ENCODE peak calls at places on chromosomes 3 and 15, in four cellular contexts. N is K562, C is H1, Q is GM12878. W is an unnamed sample.

GRCh38 chr3:72161870-72162617 is 377.1 kb upstream of the PROK2 start:
- DNase-seq in C (no peak), N (no peak), Q (no peak), W (no peak)

GRCh38 chr3:55724851-55725250 is 237.7 kb upstream of the WNT5A start:
- DNase-seq in N (no peak), C (no peak), Q (peak), W (no peak)

GRCh38 chr3:113637756-113638155 is 58.7 kb downstream of the USF3 start:
- DNase-seq in C (no peak), N (no peak), Q (no peak), W (no peak)

GRCh38 chr15:33311312-33311971 is 675 bp downstream of the RYR3 start:
- DNase-seq in N (no peak), C (peak), Q (no peak), W (no peak)

GRCh38 chr3:129197341-129197740 is 13.6 kb upstream of the CNBP start:
- DNase-seq in C (no peak), Q (no peak), N (no peak), W (no peak)

GRCh38 chr15:83446904-83447708 is at the start of gene SH3GL3:
- DNase-seq in N (peak), C (peak), Q (no peak), W (no peak)

GRCh38 chr3:139252719-139253118 is 91.1 kb upstream of the MRPS22 start:
- DNase-seq in N (no peak), Q (no peak), C (peak), W (no peak)

GRCh38 chr3:65039754-65040210 is 352.0 kb upstream of the ADAMTS9 start:
- DNase-seq in Q (no peak), C (no peak), N (peak), W (peak)

GRCh38 chr3:187473778-187474406 is 105.7 kb downstream of the RTP4 start:
- DNase-seq in N (no peak), C (no peak), Q (no peak), W (no peak)

GRCh38 chr3:160885791-160886286 is 129.8 kb downstream of the PPM1L start:
- DNase-seq in Q (peak), C (no peak), N (peak), W (peak)

GRCh38 chr15:69478259-69478687 is 25.7 kb downstream of the RPLP1 start:
- DNase-seq in C (peak), N (peak), Q (no peak), W (peak)

GRCh38 chr15:58247803-58248503 is 109.8 kb downstream of the AQP9 start:
- DNase-seq in C (no peak), N (no peak), Q (no peak), W (no peak)

GRCh38 chr3:170753421-170754344 is 116.3 kb downstream of the RPL22L1 start:
- DNase-seq in C (no peak), Q (no peak), N (no peak), W (no peak)
- TF ChIP-seq JUND in C (no peak), Q (no peak), N (no peak), W (no peak)

GRCh38 chr15:97648728-97649127 is 311.8 kb upstream of the ARRDC4 start:
- DNase-seq in Q (no peak), C (no peak), N (no peak), W (no peak)

GRCh38 chr15:97652700-97653167 is 307.8 kb upstream of the ARRDC4 start:
- DNase-seq in Q (no peak), C (peak), N (no peak), W (no peak)

GRCh38 chr15:97652041-97652440 is 308.5 kb upstream of the ARRDC4 start:
- DNase-seq in C (no peak), Q (no peak), N (no peak), W (no peak)

GRCh38 chr15:97653896-97654295 is 306.6 kb upstream of the ARRDC4 start:
- DNase-seq in N (no peak), Q (no peak), C (no peak), W (no peak)

GRCh38 chr15:97654677-97655076 is 305.8 kb upstream of the ARRDC4 start:
- DNase-seq in N (no peak), C (no peak), Q (no peak), W (no peak)
- TF ChIP-seq KDM1A in N (no peak), C (no peak), Q (no peak), W (no peak)

DNA sequence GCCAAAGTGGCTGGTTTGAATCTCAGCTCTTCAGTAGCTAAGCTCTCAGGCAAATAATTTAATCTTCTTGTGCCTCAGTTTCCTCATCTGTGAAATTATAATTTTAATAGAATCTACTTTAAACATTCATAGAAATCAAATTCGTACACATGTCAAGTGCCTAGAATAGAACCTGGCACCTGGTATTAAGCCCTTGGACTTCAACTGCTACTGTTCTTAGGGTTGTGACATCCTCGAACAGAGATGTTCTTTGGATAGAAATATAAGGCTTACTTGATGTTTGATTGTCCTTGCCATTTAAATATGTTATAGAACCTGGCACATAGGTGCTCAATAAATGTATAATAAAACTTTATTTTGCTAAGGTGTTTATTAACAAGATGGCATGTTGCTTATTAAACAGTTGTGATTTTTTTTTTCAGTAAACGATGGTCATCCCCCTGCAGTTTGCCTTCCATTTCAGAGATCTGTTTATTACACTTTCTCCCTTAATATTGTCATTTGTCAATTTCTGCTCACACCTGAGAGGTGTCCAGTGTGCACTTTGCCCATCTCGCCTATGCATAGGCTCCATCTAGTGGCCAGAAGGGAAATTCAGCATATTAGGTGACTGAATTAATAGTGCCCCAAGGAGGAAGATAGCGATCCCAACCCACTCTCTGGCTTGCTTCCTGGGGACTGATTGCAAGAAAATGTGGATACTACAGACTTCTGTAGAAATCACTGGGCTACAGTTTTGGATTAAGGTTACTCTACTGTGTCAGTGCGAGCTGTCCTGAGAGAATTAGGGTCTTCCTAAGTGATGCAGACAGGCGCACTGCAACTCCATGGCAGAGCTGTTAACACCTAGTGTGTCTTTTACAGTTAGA is 10.7 kb downstream of the IGF1R start:
- DNase-seq in N (peak), C (peak), Q (peak), W (peak)
- TF ChIP-seq JUND in N (no peak), C (no peak), Q (no peak), W (no peak)

DNA sequence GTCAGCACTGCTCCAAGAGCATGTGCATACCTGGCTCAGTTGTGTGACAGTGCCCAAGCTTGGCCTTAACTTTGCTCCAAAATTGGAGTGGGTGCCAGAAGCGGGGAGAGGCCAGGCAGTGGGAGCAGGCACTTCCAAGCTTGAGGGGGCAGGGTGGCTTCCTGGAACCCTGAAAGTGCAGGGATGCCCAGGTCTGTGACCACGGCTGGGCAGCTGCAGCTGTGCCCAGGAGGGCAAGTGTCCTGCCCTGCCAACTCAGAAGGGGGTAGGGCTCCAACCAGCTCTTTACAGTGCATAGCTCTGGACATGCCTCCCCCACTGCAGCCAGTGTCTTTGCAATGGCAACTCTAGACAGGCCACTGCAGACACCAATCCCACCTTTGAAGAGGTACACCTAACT is 478.6 kb downstream of the OTOL1 start:
- DNase-seq in C (no peak), Q (no peak), N (no peak), W (no peak)
- TF ChIP-seq KDM1A in C (no peak), Q (no peak), N (no peak), W (no peak)

GRCh38 chr15:47337106-47337505 is 380.2 kb upstream of the SEMA6D start:
- DNase-seq in Q (no peak), C (no peak), N (no peak), W (no peak)

GRCh38 chr15:47338771-47339170 is 378.5 kb upstream of the SEMA6D start:
- DNase-seq in C (no peak), N (no peak), Q (no peak), W (no peak)

GRCh38 chr15:47337836-47338235 is 379.5 kb upstream of the SEMA6D start:
- DNase-seq in C (no peak), N (no peak), Q (no peak), W (no peak)

GRCh38 chr15:47339800-47340575 is 377.3 kb upstream of the SEMA6D start:
- DNase-seq in Q (no peak), N (no peak), C (no peak), W (no peak)

DNA sequence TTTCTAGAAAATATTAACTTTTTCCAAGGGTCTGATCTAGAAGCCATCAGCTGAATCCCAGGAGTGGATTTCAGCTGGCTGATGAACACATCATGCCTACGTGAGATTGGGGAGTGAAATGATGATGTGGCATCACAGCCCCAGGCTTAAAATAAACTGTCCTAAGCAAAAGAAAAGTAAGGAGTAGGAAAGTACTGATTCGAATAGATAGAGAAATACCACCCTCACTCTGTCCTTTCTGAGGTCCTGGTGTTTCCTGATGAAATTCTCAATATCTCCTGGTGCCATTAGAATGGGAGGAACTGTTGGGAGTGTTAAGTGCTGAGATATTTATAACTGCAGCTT is 376.8 kb upstream of the SEMA6D start:
- DNase-seq in N (no peak), C (no peak), Q (no peak), W (no peak)
- TF ChIP-seq JUND in N (no peak), C (no peak), Q (no peak), W (no peak)

GRCh38 chr15:38818156-38818745 is 253.6 kb upstream of the RASGRP1 start:
- DNase-seq in Q (no peak), C (no peak), N (no peak), W (no peak)
- TF ChIP-seq KDM1A in Q (no peak), C (no peak), N (no peak), W (no peak)

GRCh38 chr15:39358441-39359041 is 222.3 kb upstream of the THBS1 start:
- DNase-seq in N (peak), C (no peak), Q (no peak), W (peak)
- TF ChIP-seq JUND in N (peak), C (no peak), Q (no peak), W (no peak)

GRCh38 chr15:48671381-48672022 is 26.0 kb upstream of the FBN1 start:
- DNase-seq in Q (no peak), C (no peak), N (peak), W (no peak)
- TF ChIP-seq KDM1A in Q (no peak), C (no peak), N (no peak), W (no peak)

W was measured in HepG2.